ENCODE peak calls at places on chromosome 5, in nine cellular contexts. One of them, this sample, is unnamed.

GRCh38 chr5:129960831-129961230 is 56.6 kb downstream of the CHSY3 start:
- DNase-seq in fibroblast of lung: no peak
- DNase-seq in brain microvascular endothelial cell: no peak
- DNase-seq in body of pancreas: no peak
- DNase-seq in transverse colon: no peak
- DNase-seq in breast epithelium: no peak
- DNase-seq in A549: no peak
- DNase-seq in endodermal cell: no peak
- DNase-seq in GM23338: no peak
- DNase-seq in this sample: no peak

GRCh38 chr5:15516486-15516885 is 16.5 kb downstream of the FBXL7 start:
- DNase-seq in GM23338: no peak
- DNase-seq in A549: no peak
- DNase-seq in breast epithelium: no peak
- DNase-seq in fibroblast of lung: no peak
- DNase-seq in brain microvascular endothelial cell: no peak
- DNase-seq in endodermal cell: no peak
- DNase-seq in body of pancreas: no peak
- DNase-seq in transverse colon: no peak
- DNase-seq in this sample: no peak

GRCh38 chr5:139671096-139671841 is 23.1 kb downstream of the CXXC5 start:
- DNase-seq in breast epithelium: no peak
- DNase-seq in transverse colon: no peak
- DNase-seq in GM23338: no peak
- DNase-seq in fibroblast of lung: peak
- DNase-seq in body of pancreas: peak
- DNase-seq in brain microvascular endothelial cell: no peak
- DNase-seq in endodermal cell: no peak
- DNase-seq in A549: no peak
- DNase-seq in this sample: peak

GRCh38 chr5:128799945-128800344 is 165.3 kb upstream of the SLC27A6 start:
- DNase-seq in A549: no peak
- DNase-seq in endodermal cell: peak
- DNase-seq in brain microvascular endothelial cell: no peak
- DNase-seq in body of pancreas: no peak
- DNase-seq in fibroblast of lung: no peak
- DNase-seq in transverse colon: no peak
- DNase-seq in breast epithelium: no peak
- DNase-seq in GM23338: no peak
- DNase-seq in this sample: no peak

GRCh38 chr5:134436523-134437339 is 25.1 kb upstream of the CDKN2AIPNL start:
- DNase-seq in body of pancreas: peak
- DNase-seq in GM23338: no peak
- DNase-seq in A549: peak
- DNase-seq in transverse colon: peak
- DNase-seq in fibroblast of lung: peak
- DNase-seq in breast epithelium: peak
- DNase-seq in endodermal cell: no peak
- DNase-seq in brain microvascular endothelial cell: peak
- DNase-seq in this sample: peak

GRCh38 chr5:159415301-159415937 is 85.1 kb upstream of the IL12B start:
- DNase-seq in brain microvascular endothelial cell: no peak
- DNase-seq in body of pancreas: no peak
- DNase-seq in fibroblast of lung: no peak
- DNase-seq in breast epithelium: no peak
- DNase-seq in transverse colon: no peak
- DNase-seq in endodermal cell: peak
- DNase-seq in A549: no peak
- DNase-seq in GM23338: no peak
- DNase-seq in this sample: no peak

GRCh38 chr5:149422429-149423286 is 43.6 kb upstream of the IL17B start:
- DNase-seq in breast epithelium: no peak
- DNase-seq in fibroblast of lung: peak
- DNase-seq in endodermal cell: peak
- DNase-seq in GM23338: peak
- DNase-seq in body of pancreas: peak
- DNase-seq in A549: no peak
- DNase-seq in transverse colon: peak
- DNase-seq in brain microvascular endothelial cell: peak
- DNase-seq in this sample: peak

GRCh38 chr5:62112689-62113220 is 193.3 kb upstream of the KIF2A start:
- DNase-seq in GM23338: no peak
- DNase-seq in transverse colon: no peak
- DNase-seq in endodermal cell: no peak
- DNase-seq in brain microvascular endothelial cell: no peak
- DNase-seq in breast epithelium: no peak
- DNase-seq in A549: no peak
- DNase-seq in body of pancreas: no peak
- DNase-seq in fibroblast of lung: peak
- DNase-seq in this sample: no peak

GRCh38 chr5:147750065-147750464 is 32.5 kb downstream of the JAKMIP2 start:
- DNase-seq in fibroblast of lung: no peak
- DNase-seq in endodermal cell: peak
- DNase-seq in GM23338: peak
- DNase-seq in body of pancreas: no peak
- DNase-seq in transverse colon: no peak
- DNase-seq in brain microvascular endothelial cell: no peak
- DNase-seq in breast epithelium: no peak
- DNase-seq in A549: no peak
- DNase-seq in this sample: no peak

GRCh38 chr5:167771565-167771964 is 519.9 kb upstream of the WWC1 start:
- DNase-seq in brain microvascular endothelial cell: no peak
- DNase-seq in transverse colon: no peak
- DNase-seq in fibroblast of lung: no peak
- DNase-seq in endodermal cell: no peak
- DNase-seq in body of pancreas: no peak
- DNase-seq in GM23338: no peak
- DNase-seq in breast epithelium: no peak
- DNase-seq in A549: no peak
- DNase-seq in this sample: no peak

GRCh38 chr5:43699910-43700309 is 96.9 kb downstream of the NNT start:
- DNase-seq in A549: no peak
- DNase-seq in fibroblast of lung: no peak
- DNase-seq in brain microvascular endothelial cell: no peak
- DNase-seq in transverse colon: no peak
- DNase-seq in GM23338: no peak
- DNase-seq in breast epithelium: no peak
- DNase-seq in body of pancreas: peak
- DNase-seq in endodermal cell: no peak
- DNase-seq in this sample: no peak

GRCh38 chr5:96353220-96353619 is 79.8 kb downstream of the PCSK1 start:
- DNase-seq in body of pancreas: no peak
- DNase-seq in endodermal cell: no peak
- DNase-seq in transverse colon: no peak
- DNase-seq in fibroblast of lung: no peak
- DNase-seq in GM23338: no peak
- DNase-seq in breast epithelium: no peak
- DNase-seq in brain microvascular endothelial cell: no peak
- DNase-seq in A549: no peak
- DNase-seq in this sample: no peak

DNA sequence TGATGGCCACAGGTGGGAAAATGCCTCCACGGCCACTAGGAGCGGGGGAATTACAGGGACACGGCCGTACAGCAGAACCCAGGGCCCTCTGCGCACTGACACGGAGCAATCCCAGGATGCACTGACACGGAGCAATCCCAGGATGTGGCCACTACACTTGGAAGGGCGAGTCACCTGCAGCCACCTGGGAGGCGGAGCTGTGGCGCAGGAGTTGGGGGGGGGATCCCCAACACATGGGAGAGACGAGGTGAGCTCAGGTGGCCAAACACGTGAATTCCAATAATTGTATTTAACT is 6.8 kb downstream of the CLPTM1L start:
- DNase-seq in body of pancreas: no peak
- DNase-seq in breast epithelium: no peak
- DNase-seq in endodermal cell: no peak
- DNase-seq in transverse colon: no peak
- DNase-seq in A549: no peak
- DNase-seq in GM23338: no peak
- DNase-seq in brain microvascular endothelial cell: no peak
- DNase-seq in fibroblast of lung: no peak
- DNase-seq in this sample: peak
- H3K4me3 ChIP-seq in body of pancreas: no peak
- H3K4me3 ChIP-seq in breast epithelium: no peak
- H3K4me3 ChIP-seq in endodermal cell: no peak
- H3K4me3 ChIP-seq in transverse colon: no peak
- H3K4me3 ChIP-seq in A549: no peak
- H3K4me3 ChIP-seq in GM23338: no peak
- H3K4me3 ChIP-seq in brain microvascular endothelial cell: no peak
- H3K4me3 ChIP-seq in fibroblast of lung: no peak
- H3K4me3 ChIP-seq in this sample: no peak

DNA sequence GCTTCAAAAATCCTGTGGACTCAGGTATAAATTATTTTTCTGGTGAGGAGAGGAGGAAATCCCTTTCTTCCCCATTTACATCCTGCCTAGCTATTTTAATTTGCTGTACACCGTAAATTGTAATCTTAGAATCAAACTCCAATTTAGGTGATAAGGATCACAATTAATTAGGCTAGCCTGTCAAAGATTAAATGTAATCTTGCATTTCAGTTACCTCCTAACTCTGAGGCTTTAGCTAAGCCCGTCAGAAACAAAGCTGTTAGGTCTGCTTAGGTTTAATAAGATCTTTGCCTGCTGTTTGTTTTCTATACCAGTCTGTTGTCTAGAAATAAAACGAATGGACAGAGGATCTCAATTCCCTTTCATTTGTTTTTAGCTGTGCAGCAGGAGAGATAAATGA is 51.5 kb downstream of the PIK3R1 start:
- DNase-seq in transverse colon: no peak
- DNase-seq in fibroblast of lung: no peak
- DNase-seq in brain microvascular endothelial cell: no peak
- DNase-seq in body of pancreas: no peak
- DNase-seq in endodermal cell: no peak
- DNase-seq in breast epithelium: no peak
- DNase-seq in GM23338: no peak
- DNase-seq in A549: no peak
- DNase-seq in this sample: no peak
- H3K27ac ChIP-seq in transverse colon: peak
- H3K27ac ChIP-seq in fibroblast of lung: no peak
- H3K27ac ChIP-seq in brain microvascular endothelial cell: no peak
- H3K27ac ChIP-seq in body of pancreas: peak
- H3K27ac ChIP-seq in endodermal cell: no peak
- H3K27ac ChIP-seq in breast epithelium: peak
- H3K27ac ChIP-seq in GM23338: no peak
- H3K27ac ChIP-seq in A549: no peak
- H3K27ac ChIP-seq in this sample: peak

GRCh38 chr5:35342664-35343063 is 112.4 kb upstream of the PRLR start:
- DNase-seq in GM23338: no peak
- DNase-seq in endodermal cell: no peak
- DNase-seq in brain microvascular endothelial cell: no peak
- DNase-seq in body of pancreas: no peak
- DNase-seq in fibroblast of lung: no peak
- DNase-seq in breast epithelium: no peak
- DNase-seq in transverse colon: no peak
- DNase-seq in A549: no peak
- DNase-seq in this sample: no peak

GRCh38 chr5:35339616-35340100 is 109.4 kb upstream of the PRLR start:
- DNase-seq in transverse colon: no peak
- DNase-seq in body of pancreas: no peak
- DNase-seq in brain microvascular endothelial cell: no peak
- DNase-seq in endodermal cell: no peak
- DNase-seq in fibroblast of lung: no peak
- DNase-seq in breast epithelium: no peak
- DNase-seq in GM23338: no peak
- DNase-seq in A549: no peak
- DNase-seq in this sample: no peak

GRCh38 chr5:35341189-35341588 is 110.9 kb upstream of the PRLR start:
- DNase-seq in fibroblast of lung: no peak
- DNase-seq in brain microvascular endothelial cell: no peak
- DNase-seq in GM23338: no peak
- DNase-seq in transverse colon: no peak
- DNase-seq in A549: no peak
- DNase-seq in body of pancreas: no peak
- DNase-seq in endodermal cell: no peak
- DNase-seq in breast epithelium: no peak
- DNase-seq in this sample: no peak

GRCh38 chr5:35345222-35345621 is 114.9 kb upstream of the PRLR start:
- DNase-seq in transverse colon: no peak
- DNase-seq in body of pancreas: no peak
- DNase-seq in endodermal cell: no peak
- DNase-seq in brain microvascular endothelial cell: no peak
- DNase-seq in A549: no peak
- DNase-seq in GM23338: peak
- DNase-seq in fibroblast of lung: no peak
- DNase-seq in breast epithelium: no peak
- DNase-seq in this sample: no peak
- TF ChIP-seq CTCF in transverse colon: no peak
- TF ChIP-seq CTCF in body of pancreas: no peak
- TF ChIP-seq CTCF in endodermal cell: peak
- TF ChIP-seq CTCF in brain microvascular endothelial cell: peak
- TF ChIP-seq CTCF in A549: no peak
- TF ChIP-seq CTCF in GM23338: peak
- TF ChIP-seq CTCF in fibroblast of lung: no peak
- TF ChIP-seq CTCF in breast epithelium: no peak
- TF ChIP-seq CTCF in this sample: no peak

GRCh38 chr5:146334074-146334533 is 4.5 kb upstream of the POU4F3 start:
- DNase-seq in fibroblast of lung: no peak
- DNase-seq in brain microvascular endothelial cell: no peak
- DNase-seq in breast epithelium: no peak
- DNase-seq in body of pancreas: no peak
- DNase-seq in transverse colon: no peak
- DNase-seq in GM23338: peak
- DNase-seq in endodermal cell: peak
- DNase-seq in A549: no peak
- DNase-seq in this sample: no peak
- H3K4me3 ChIP-seq in fibroblast of lung: no peak
- H3K4me3 ChIP-seq in brain microvascular endothelial cell: no peak
- H3K4me3 ChIP-seq in breast epithelium: no peak
- H3K4me3 ChIP-seq in body of pancreas: no peak
- H3K4me3 ChIP-seq in transverse colon: no peak
- H3K4me3 ChIP-seq in GM23338: peak
- H3K4me3 ChIP-seq in endodermal cell: no peak
- H3K4me3 ChIP-seq in A549: no peak
- H3K4me3 ChIP-seq in this sample: no peak

GRCh38 chr5:52893863-52894262 is 95.3 kb upstream of the ITGA2 start:
- DNase-seq in fibroblast of lung: no peak
- DNase-seq in GM23338: no peak
- DNase-seq in endodermal cell: no peak
- DNase-seq in brain microvascular endothelial cell: no peak
- DNase-seq in transverse colon: no peak
- DNase-seq in body of pancreas: no peak
- DNase-seq in A549: no peak
- DNase-seq in breast epithelium: no peak
- DNase-seq in this sample: no peak
- H3K27ac ChIP-seq in fibroblast of lung: no peak
- H3K27ac ChIP-seq in GM23338: no peak
- H3K27ac ChIP-seq in endodermal cell: no peak
- H3K27ac ChIP-seq in brain microvascular endothelial cell: no peak
- H3K27ac ChIP-seq in transverse colon: peak
- H3K27ac ChIP-seq in body of pancreas: no peak
- H3K27ac ChIP-seq in A549: no peak
- H3K27ac ChIP-seq in breast epithelium: no peak
- H3K27ac ChIP-seq in this sample: peak

GRCh38 chr5:59506285-59506877 is 387.1 kb downstream of the PDE4D start:
- DNase-seq in brain microvascular endothelial cell: no peak
- DNase-seq in GM23338: peak
- DNase-seq in breast epithelium: no peak
- DNase-seq in body of pancreas: no peak
- DNase-seq in fibroblast of lung: peak
- DNase-seq in A549: no peak
- DNase-seq in endodermal cell: no peak
- DNase-seq in transverse colon: no peak
- DNase-seq in this sample: no peak
- TF ChIP-seq CTCF in brain microvascular endothelial cell: peak
- TF ChIP-seq CTCF in GM23338: no peak
- TF ChIP-seq CTCF in breast epithelium: peak
- TF ChIP-seq CTCF in body of pancreas: peak
- TF ChIP-seq CTCF in fibroblast of lung: peak
- TF ChIP-seq CTCF in A549: peak
- TF ChIP-seq CTCF in endodermal cell: peak
- TF ChIP-seq CTCF in transverse colon: peak
- TF ChIP-seq CTCF in this sample: peak